ENCODE peak calls at places on chromosomes 4 and X, in five cellular contexts. N, S, K, V and J are unnamed samples.

GRCh38 chr4:52548818-52549570 is 110.1 kb downstream of the USP46 start:
- DNase-seq in N (no peak), S (no peak), K (no peak), V (no peak), J (no peak)

GRCh38 chrX:149618871-149619270 is 12.7 kb downstream of the TMEM185A start:
- DNase-seq in N (no peak), S (no peak), K (no peak), V (no peak), J (no peak)

GRCh38 chr4:154622598-154622997 is 10.1 kb upstream of the FGG start:
- DNase-seq in N (peak; percentile 48), S (no peak), K (peak; percentile 88), V (no peak), J (peak; percentile 34)

GRCh38 chr4:90486346-90486745 is 359.2 kb downstream of the CCSER1 start:
- DNase-seq in N (no peak), S (no peak), K (no peak), V (no peak), J (no peak)

GRCh38 chr4:8603931-8604330 is 11.4 kb downstream of the CPZ start:
- DNase-seq in N (no peak), S (peak; percentile 81), K (no peak), V (no peak), J (no peak)

GRCh38 chr4:48979897-48980579 is 6.0 kb upstream of the CWH43 start:
- DNase-seq in N (no peak), S (no peak), K (no peak), V (no peak), J (no peak)

GRCh38 chrX:50874878-50875277 is 35.7 kb upstream of the BMP15 start:
- DNase-seq in N (no peak), S (no peak), K (no peak), V (no peak), J (no peak)

GRCh38 chr4:19971829-19972228 is 279.9 kb upstream of the SLIT2 start:
- DNase-seq in N (peak; percentile 45), S (no peak), K (no peak), V (no peak), J (no peak)

GRCh38 chr4:105944535-105944934 is 49.3 kb downstream of the NPNT start:
- DNase-seq in N (peak; percentile 12), S (no peak), K (no peak), V (no peak), J (no peak)

GRCh38 chr4:147965873-147966272 is 234.0 kb downstream of the ARHGAP10 start:
- DNase-seq in N (no peak), S (no peak), K (no peak), V (no peak), J (no peak)

DNA sequence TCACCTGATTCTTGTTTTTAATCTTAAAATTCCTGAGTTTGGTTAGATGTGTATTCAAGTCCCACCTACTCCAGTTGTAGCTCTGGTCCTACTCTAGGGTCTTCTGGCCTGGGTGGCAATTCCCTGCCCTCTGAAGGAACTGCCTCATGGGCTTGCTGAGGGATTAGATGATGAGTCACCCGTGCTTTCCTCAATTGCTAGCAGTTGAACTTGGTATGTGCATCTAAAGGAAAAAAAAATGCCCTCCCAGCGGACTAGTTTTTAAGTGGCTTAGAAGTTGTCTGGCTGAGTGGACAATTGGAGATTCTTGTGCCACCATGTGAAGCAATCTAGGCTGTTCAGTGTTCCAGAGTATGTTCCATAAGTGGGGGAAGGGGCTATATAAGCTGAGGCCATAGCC is 127.0 kb downstream of the CCNG2 start:
- DNase-seq in N (no peak), S (no peak), K (no peak), V (no peak), J (no peak)
- H3K4me3 ChIP-seq in N (no peak overlapping the region), S (no peak overlapping the region), K (no peak overlapping the region), V (no peak overlapping the region), J (no peak overlapping the region)

GRCh38 chrX:56764975-56765791 is 36.1 kb downstream of the NBDY start:
- DNase-seq in N (no peak), S (no peak), K (peak; percentile 73), V (peak; percentile 49), J (no peak)
- H3K27ac ChIP-seq in N (no peak overlapping the region), S (peak overlapping the region; percentile 70), K (peak overlapping the region; percentile 82), V (no peak overlapping the region), J (no peak overlapping the region)

DNA sequence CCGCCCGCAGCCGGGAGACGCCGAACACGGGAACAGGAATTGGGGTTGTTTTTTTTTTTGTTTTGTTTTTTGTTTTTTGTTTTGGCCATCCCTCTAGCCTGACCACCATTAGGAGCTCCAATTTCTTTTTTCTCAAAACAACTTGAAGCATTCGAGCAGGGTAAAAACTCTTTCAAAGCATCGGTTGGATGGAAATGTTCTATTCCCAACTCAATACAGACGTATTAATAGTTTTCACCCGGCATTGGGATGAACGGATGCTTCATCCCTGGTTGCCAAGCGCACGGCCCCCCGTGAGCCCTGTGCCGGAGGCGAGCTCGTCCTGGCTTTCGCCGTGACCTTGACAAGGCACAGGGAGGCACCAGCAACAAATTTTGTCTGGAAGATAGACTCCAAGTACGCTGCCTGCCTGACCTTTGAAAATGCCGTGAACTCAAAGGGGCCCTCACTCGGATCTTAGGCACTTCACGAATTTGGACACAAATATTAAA is 352 bp upstream of the MAP3K15 start:
- DNase-seq in N (no peak), S (peak; percentile 39), K (no peak), V (no peak), J (no peak)
- H3K4me3 ChIP-seq in N (no peak overlapping the region), S (peak overlapping the region; percentile 45), K (no peak overlapping the region), V (no peak overlapping the region), J (peak overlapping the region; percentile 53)

GRCh38 chr4:143185253-143186107 is 763 bp downstream of the USP38 start:
- DNase-seq in N (peak; percentile 8), S (no peak), K (peak; percentile 75), V (peak; percentile 67), J (peak; percentile 16)

GRCh38 chr4:143184503-143185252 is at the start of gene USP38:
- DNase-seq in N (peak; percentile 94), S (peak; percentile 96), K (peak; percentile 95), V (peak; percentile 97), J (peak; percentile 92)

GRCh38 chr4:143186634-143187033 is 1.9 kb downstream of the USP38 start:
- DNase-seq in N (no peak), S (no peak), K (peak; percentile 61), V (no peak), J (peak; percentile 1)

GRCh38 chr4:143184217-143184502 is 557 bp upstream of the USP38 start:
- DNase-seq in N (no peak), S (no peak), K (no peak), V (no peak), J (no peak)

DNA sequence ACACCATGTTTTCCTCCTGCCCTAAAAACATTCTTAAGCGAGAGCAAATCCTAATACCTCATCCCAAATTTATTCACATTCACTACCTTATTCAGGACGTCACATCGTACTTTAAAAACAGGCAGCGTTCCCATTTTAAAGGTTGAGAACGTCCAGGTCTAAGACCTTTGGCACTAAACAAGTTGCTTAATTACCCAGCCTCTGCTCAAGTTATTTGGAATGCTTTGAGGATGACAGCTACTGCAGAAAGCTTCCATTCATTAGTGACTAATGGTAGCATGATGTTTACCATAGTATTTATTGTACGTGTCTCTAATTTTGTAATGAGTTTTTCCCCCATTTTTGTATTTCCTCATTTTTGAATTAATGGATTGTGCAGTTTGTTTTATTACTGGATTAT is 1.5 kb downstream of the USP38 start:
- DNase-seq in N (peak; percentile 24), S (no peak), K (peak; percentile 49), V (no peak), J (no peak)
- H3K27ac ChIP-seq in N (no peak overlapping the region), S (peak overlapping the region; percentile 94), K (no peak overlapping the region), V (peak overlapping the region; percentile 92), J (no peak overlapping the region)

GRCh38 chr4:175971393-175972179 is 94.1 kb upstream of the WDR17 start:
- DNase-seq in N (no peak), S (no peak), K (no peak), V (no peak), J (no peak)
- H3K4me3 ChIP-seq in N (no peak overlapping the region), S (no peak overlapping the region), K (no peak overlapping the region), V (peak overlapping the region; percentile 17), J (no peak overlapping the region)

GRCh38 chr4:111066887-111067286 is 444.0 kb upstream of the PITX2 start:
- DNase-seq in N (peak; percentile 39), S (no peak), K (no peak), V (no peak), J (no peak)

GRCh38 chr4:111064342-111064993 is 441.6 kb upstream of the PITX2 start:
- DNase-seq in N (peak; percentile 57), S (no peak), K (no peak), V (no peak), J (no peak)

GRCh38 chr4:111066447-111066846 is 443.6 kb upstream of the PITX2 start:
- DNase-seq in N (peak; percentile 63), S (no peak), K (no peak), V (no peak), J (no peak)

GRCh38 chr4:111070390-111070789 is 447.5 kb upstream of the PITX2 start:
- DNase-seq in N (no peak), S (no peak), K (no peak), V (no peak), J (no peak)

DNA sequence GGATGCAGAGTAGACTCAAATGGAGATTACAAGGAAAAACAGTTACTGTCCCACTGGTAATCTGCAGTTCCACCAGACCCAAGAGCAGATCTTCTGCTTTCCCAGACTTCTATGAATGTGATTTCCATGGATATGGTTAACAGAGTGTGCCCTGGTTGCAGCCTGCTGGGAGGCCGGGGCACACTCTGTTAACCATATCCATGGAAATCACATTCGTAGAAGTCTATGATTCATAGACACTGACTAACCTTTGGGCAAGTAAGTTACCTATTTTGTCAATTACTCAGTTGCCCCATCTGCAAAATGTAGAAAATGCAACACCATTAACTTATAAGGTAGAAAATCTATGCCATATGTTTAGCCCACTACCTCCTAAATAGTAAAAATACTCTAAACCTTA is 443.1 kb upstream of the PITX2 start:
- DNase-seq in N (peak; percentile 1), S (no peak), K (no peak), V (no peak), J (no peak)
- H3K27ac ChIP-seq in N (no peak overlapping the region), S (no peak overlapping the region), K (no peak overlapping the region), V (no peak overlapping the region), J (no peak overlapping the region)

GRCh38 chrX:80334583-80334982 is 85.7 kb upstream of the TENT5D start:
- DNase-seq in N (no peak), S (no peak), K (no peak), V (no peak), J (no peak)
- H3K4me3 ChIP-seq in N (no peak overlapping the region), S (peak overlapping the region; percentile 40), K (no peak overlapping the region), V (peak overlapping the region; percentile 18), J (no peak overlapping the region)

DNA sequence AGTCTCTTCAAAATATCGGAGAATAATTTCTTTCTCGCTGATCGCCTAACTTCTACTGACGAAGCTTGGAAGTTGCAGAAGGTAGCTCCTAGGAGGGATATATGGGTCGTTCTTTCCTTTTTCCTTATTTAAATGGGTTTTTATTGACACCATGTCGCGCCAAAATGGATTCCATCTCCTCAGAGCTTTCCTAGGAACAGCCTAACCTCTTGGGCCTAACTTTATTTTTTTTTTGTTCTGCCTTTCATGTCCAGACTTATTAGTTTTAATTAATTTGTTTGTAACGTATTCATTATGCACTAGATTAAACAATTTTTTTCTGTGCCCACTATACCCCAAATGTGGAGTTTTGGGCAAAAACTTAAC is 359.4 kb upstream of the ZCCHC13 start:
- DNase-seq in N (peak; percentile 6), S (no peak), K (peak; percentile 67), V (no peak), J (peak; percentile 53)
- H3K27ac ChIP-seq in N (peak overlapping the region; percentile 91), S (peak overlapping the region; percentile 82), K (peak overlapping the region; percentile 54), V (peak overlapping the region; percentile 81), J (peak overlapping the region; percentile 91)